ENCODE peak calls at places on chromosomes 4 and X, in ten cellular contexts. U is vagina, H is A549, E is AG09309, Z is progenitor cell of endocrine pancreas, B is AG10803, M is neural progenitor cell, N is left lung, R is Calu3, Q is upper lobe of right lung. G is an unnamed sample.

GRCh38 chrX:141641138-141641537 is 51.6 kb downstream of the SPANXA2 start:
- DNase-seq in E (no peak), B (no peak), U (no peak), H (no peak), N (no peak), Q (no peak), M (no peak), R (no peak), Z (no peak), G (no peak)

GRCh38 chr4:180578175-180578574 is 1665.0 kb upstream of the TENM3 start:
- DNase-seq in M (no peak), R (no peak), N (no peak), B (no peak), Q (no peak), U (no peak), H (no peak), Z (no peak), E (no peak), G (no peak)

GRCh38 chr4:121662225-121662624 is 34.6 kb downstream of the ANXA5 start:
- DNase-seq in Z (no peak), E (no peak), H (no peak), U (no peak), N (no peak), Q (no peak), M (no peak), B (no peak), R (no peak), G (no peak)

GRCh38 chr4:35725131-35725530 is 519.2 kb downstream of the ARAP2 start:
- DNase-seq in N (no peak), Z (no peak), B (no peak), U (no peak), Q (no peak), E (no peak), M (peak), R (no peak), H (no peak), G (no peak)

GRCh38 chr4:26273308-26273980 is 47.4 kb upstream of the RBPJ start:
- DNase-seq in E (no peak), H (no peak), Z (no peak), M (peak), R (no peak), U (no peak), N (peak), Q (no peak), B (peak), G (no peak)

GRCh38 chr4:123351713-123352112 is 44.9 kb upstream of the SPRY1 start:
- DNase-seq in H (no peak), Q (no peak), R (peak), N (no peak), B (no peak), M (no peak), U (no peak), E (no peak), Z (peak), G (no peak)

GRCh38 chrX:70433848-70434351 is 10.7 kb upstream of the DLG3 start:
- DNase-seq in M (peak), H (peak), B (peak), N (peak), R (peak), U (peak), E (no peak), Z (peak), Q (peak), G (no peak)

GRCh38 chrX:7574325-7574724 is 268.6 kb upstream of the VCX start:
- DNase-seq in E (no peak), Q (no peak), H (no peak), R (no peak), B (no peak), N (no peak), M (peak), Z (peak), U (no peak), G (no peak)

DNA sequence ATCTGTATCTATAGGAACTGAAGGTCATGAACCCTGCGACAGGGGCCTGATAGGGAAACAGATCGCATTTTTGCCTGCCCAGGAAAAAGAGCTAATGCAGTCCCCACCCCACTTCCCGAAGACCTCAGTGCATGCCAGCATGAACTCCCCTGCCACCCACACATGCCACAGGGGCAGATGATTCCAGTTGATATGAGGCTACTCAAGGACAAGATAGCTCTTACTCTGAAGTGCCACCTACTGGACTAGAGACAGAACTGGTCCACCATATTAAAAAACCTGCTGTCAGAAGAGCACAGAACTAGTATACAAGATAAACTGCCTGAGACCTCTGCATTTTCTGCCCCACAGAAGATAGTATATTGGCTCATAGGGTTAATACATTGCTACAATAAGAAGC is 68.0 kb downstream of the YIPF7 start:
- DNase-seq in R (no peak), M (peak), U (no peak), N (no peak), Z (no peak), Q (no peak), B (no peak), H (no peak), E (no peak), G (no peak)
- TF ChIP-seq CTCF in R (no peak), M (peak), U (no peak), N (no peak), Z (peak), Q (no peak), B (no peak), H (no peak), E (no peak), G (peak)

GRCh38 chrX:86805241-86805640 is 657.0 kb downstream of the DACH2 start:
- DNase-seq in E (no peak), R (no peak), U (no peak), Q (no peak), N (no peak), M (no peak), H (no peak), Z (no peak), B (no peak), G (no peak)

GRCh38 chrX:86806786-86807185 is 658.5 kb downstream of the DACH2 start:
- DNase-seq in M (peak), N (no peak), H (no peak), B (no peak), Q (no peak), U (no peak), Z (no peak), R (peak), E (no peak), G (no peak)
- TF ChIP-seq CTCF in M (peak), N (peak), H (no peak), B (no peak), Q (peak), U (no peak), Z (peak), R (no peak), E (peak), G (peak)

GRCh38 chr4:99120501-99120900 is 23.6 kb downstream of the ADH4 start:
- DNase-seq in N (no peak), R (no peak), M (no peak), Z (no peak), H (no peak), U (no peak), B (no peak), E (no peak), Q (peak), G (no peak)

DNA sequence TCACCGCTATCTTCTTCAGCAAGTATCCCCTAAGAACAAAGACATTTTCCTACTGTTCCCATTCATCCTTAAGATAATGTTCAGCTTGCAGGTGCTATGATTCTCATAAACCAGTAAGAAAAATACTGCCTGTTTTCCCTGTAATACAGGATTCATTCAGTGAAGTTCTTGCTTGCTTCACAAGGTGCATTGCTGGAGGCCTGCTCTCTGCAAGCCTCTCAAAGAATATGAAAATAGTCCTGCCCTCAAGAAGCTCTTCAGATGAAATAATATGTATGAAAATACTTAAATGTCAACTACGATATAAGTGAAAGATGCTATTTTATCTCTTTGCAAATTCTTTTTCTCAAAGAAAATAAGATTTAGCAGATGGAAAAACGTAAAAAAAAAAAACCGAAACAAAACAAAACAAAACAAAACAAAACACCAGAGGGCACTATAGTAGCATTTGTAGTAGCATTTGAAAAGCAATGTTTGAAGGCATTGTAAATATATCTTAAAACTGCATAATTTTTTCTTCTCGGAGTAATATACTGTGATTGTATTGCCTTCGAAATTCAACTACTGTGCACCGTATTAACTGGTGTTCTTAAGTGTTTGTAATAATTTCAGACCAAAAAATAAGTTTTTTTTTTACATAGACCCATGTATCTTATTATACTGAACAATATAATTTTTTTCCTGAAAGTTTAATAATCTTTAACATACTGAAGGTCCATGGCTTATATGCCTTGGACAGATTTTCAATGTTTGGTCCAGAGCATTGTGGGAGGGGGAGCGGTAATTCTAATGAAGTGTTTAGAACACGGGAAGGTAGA is 26.0 kb downstream of the ADH4 start:
- DNase-seq in E (no peak), U (no peak), R (no peak), N (no peak), H (no peak), B (peak), Q (no peak), Z (no peak), M (no peak), G (no peak)
- TF ChIP-seq CTCF in E (peak), U (no peak), R (no peak), N (peak), H (peak), B (peak), Q (peak), Z (peak), M (peak), G (peak)

DNA sequence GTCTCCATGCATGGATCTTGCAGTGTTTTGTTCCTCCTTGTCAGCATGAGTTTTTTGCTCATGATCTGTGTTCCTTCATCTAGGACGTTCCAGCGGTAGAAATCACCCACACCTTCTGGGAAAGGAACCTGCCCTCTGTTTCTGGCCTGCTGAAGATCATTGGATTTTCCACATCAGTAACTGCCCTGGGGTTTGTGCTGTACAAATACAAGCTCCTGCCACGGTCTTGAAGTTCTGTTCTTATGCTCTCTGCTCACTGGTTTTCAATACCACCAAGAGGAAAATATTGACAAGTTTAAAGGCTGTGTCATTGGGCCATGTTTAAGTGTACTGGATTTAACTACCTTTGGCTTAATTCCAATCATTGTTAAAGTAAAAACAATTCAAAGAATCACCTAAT is 88.2 kb downstream of the MAOA start:
- DNase-seq in Z (no peak), R (no peak), Q (no peak), N (no peak), M (no peak), E (no peak), U (no peak), H (no peak), B (no peak), G (no peak)
- TF ChIP-seq CTCF in Z (no peak), R (no peak), Q (no peak), N (no peak), M (no peak), E (no peak), U (no peak), H (no peak), B (no peak), G (no peak)